ENCODE peak calls at places on chromosomes 7 and 10, in five cellular contexts. One of them, this sample, is unnamed. For H3K4me1, the result is how much of the 10 kb centered on the place peaks cover.

GRCh38 chr7:27187702-27188665 is 3.0 kb upstream of the HOXA11 start:
- DNase-seq in fibroblast of lung: no peak
- DNase-seq in lung: no peak
- DNase-seq in pancreas: peak
- DNase-seq in upper lobe of right lung: peak
- DNase-seq in this sample: peak

GRCh38 chr7:35424869-35425495 is 171.1 kb upstream of the TBX20 start:
- DNase-seq in upper lobe of right lung: peak
- DNase-seq in lung: no peak
- DNase-seq in pancreas: peak
- DNase-seq in fibroblast of lung: peak
- DNase-seq in this sample: peak

GRCh38 chr10:94315975-94316464 is 46.7 kb downstream of the NOC3L start:
- DNase-seq in pancreas: no peak
- DNase-seq in fibroblast of lung: peak
- DNase-seq in upper lobe of right lung: no peak
- DNase-seq in lung: no peak
- DNase-seq in this sample: no peak

GRCh38 chr7:98514211-98515150 is 102.6 kb upstream of the NPTX2 start:
- DNase-seq in fibroblast of lung: no peak
- DNase-seq in lung: no peak
- DNase-seq in upper lobe of right lung: peak
- DNase-seq in pancreas: no peak
- DNase-seq in this sample: no peak

GRCh38 chr7:45129906-45130305 is 18.4 kb upstream of the TBRG4 start:
- DNase-seq in pancreas: no peak
- DNase-seq in upper lobe of right lung: no peak
- DNase-seq in fibroblast of lung: no peak
- DNase-seq in lung: no peak
- DNase-seq in this sample: no peak

GRCh38 chr7:20737840-20738448 is 48.7 kb downstream of the SP8 start:
- DNase-seq in fibroblast of lung: no peak
- DNase-seq in lung: no peak
- DNase-seq in pancreas: no peak
- DNase-seq in upper lobe of right lung: no peak
- DNase-seq in this sample: no peak

GRCh38 chr10:86642499-86642898 is 11.8 kb upstream of the OPN4 start:
- DNase-seq in lung: no peak
- DNase-seq in upper lobe of right lung: no peak
- DNase-seq in fibroblast of lung: peak
- DNase-seq in pancreas: no peak
- DNase-seq in this sample: no peak

GRCh38 chr7:81112731-81113130 is 193.9 kb upstream of the SEMA3C start:
- DNase-seq in upper lobe of right lung: no peak
- DNase-seq in fibroblast of lung: no peak
- DNase-seq in lung: no peak
- DNase-seq in pancreas: no peak
- DNase-seq in this sample: no peak

GRCh38 chr7:158979635-158980351 is 123.4 kb downstream of the DYNC2I1 start:
- DNase-seq in upper lobe of right lung: no peak
- DNase-seq in fibroblast of lung: no peak
- DNase-seq in lung: no peak
- DNase-seq in pancreas: no peak
- DNase-seq in this sample: no peak

GRCh38 chr7:44291066-44291732 is 34.2 kb downstream of the CAMK2B start:
- DNase-seq in lung: peak
- DNase-seq in fibroblast of lung: peak
- DNase-seq in upper lobe of right lung: peak
- DNase-seq in pancreas: peak
- DNase-seq in this sample: peak

GRCh38 chr7:141193066-141193465 is 119.2 kb downstream of the TMEM178B start:
- DNase-seq in fibroblast of lung: no peak
- DNase-seq in pancreas: no peak
- DNase-seq in upper lobe of right lung: no peak
- DNase-seq in lung: no peak
- DNase-seq in this sample: no peak

GRCh38 chr7:145848691-145849090 is 267.9 kb upstream of the CNTNAP2 start:
- DNase-seq in pancreas: no peak
- DNase-seq in fibroblast of lung: no peak
- DNase-seq in upper lobe of right lung: no peak
- DNase-seq in lung: no peak
- DNase-seq in this sample: no peak

GRCh38 chr7:121048195-121048594 is 59.7 kb downstream of the CPED1 start:
- DNase-seq in pancreas: no peak
- DNase-seq in lung: no peak
- DNase-seq in fibroblast of lung: no peak
- DNase-seq in upper lobe of right lung: no peak
- DNase-seq in this sample: no peak

GRCh38 chr7:45020915-45021314 is 20.9 kb downstream of the CCM2 start:
- DNase-seq in upper lobe of right lung: peak
- DNase-seq in fibroblast of lung: no peak
- DNase-seq in lung: no peak
- DNase-seq in pancreas: no peak
- DNase-seq in this sample: peak

GRCh38 chr10:22633528-22633927 is 80.8 kb downstream of the PIP4K2A start:
- DNase-seq in upper lobe of right lung: no peak
- DNase-seq in lung: no peak
- DNase-seq in fibroblast of lung: no peak
- DNase-seq in pancreas: no peak
- DNase-seq in this sample: no peak

GRCh38 chr7:157658851-157659412 is 322.1 kb downstream of the DNAJB6 start:
- DNase-seq in upper lobe of right lung: no peak
- DNase-seq in lung: no peak
- DNase-seq in pancreas: no peak
- DNase-seq in fibroblast of lung: no peak
- DNase-seq in this sample: no peak

GRCh38 chr10:22765660-22766547 is 51.5 kb upstream of the PIP4K2A start:
- DNase-seq in upper lobe of right lung: no peak
- DNase-seq in fibroblast of lung: no peak
- DNase-seq in lung: no peak
- DNase-seq in pancreas: no peak
- DNase-seq in this sample: no peak

GRCh38 chr10:125035136-125035535 is 93.2 kb downstream of the ZRANB1 start:
- DNase-seq in lung: no peak
- DNase-seq in upper lobe of right lung: no peak
- DNase-seq in fibroblast of lung: peak
- DNase-seq in pancreas: no peak
- DNase-seq in this sample: no peak

GRCh38 chr10:107081644-107082043 is 82.9 kb downstream of the SORCS1 start:
- DNase-seq in pancreas: no peak
- DNase-seq in lung: no peak
- DNase-seq in upper lobe of right lung: no peak
- DNase-seq in fibroblast of lung: no peak
- DNase-seq in this sample: no peak

GRCh38 chr10:87925570-87925969 is 62.1 kb downstream of the PTEN start:
- DNase-seq in pancreas: no peak
- DNase-seq in fibroblast of lung: peak
- DNase-seq in lung: no peak
- DNase-seq in upper lobe of right lung: no peak
- DNase-seq in this sample: no peak

GRCh38 chr10:130858626-130859025 is 452.9 kb downstream of the TCERG1L start:
- DNase-seq in pancreas: no peak
- DNase-seq in upper lobe of right lung: no peak
- DNase-seq in fibroblast of lung: no peak
- DNase-seq in lung: no peak
- DNase-seq in this sample: no peak

GRCh38 chr7:7103343-7104313 is 78.7 kb upstream of the C1GALT1 start:
- DNase-seq in upper lobe of right lung: no peak
- DNase-seq in pancreas: peak
- DNase-seq in lung: no peak
- DNase-seq in fibroblast of lung: peak
- DNase-seq in this sample: no peak

GRCh38 chr7:147492621-147493020 is 1097.9 kb upstream of the C7orf33 start:
- DNase-seq in upper lobe of right lung: no peak
- DNase-seq in pancreas: no peak
- DNase-seq in fibroblast of lung: peak
- DNase-seq in lung: no peak
- DNase-seq in this sample: no peak

GRCh38 chr10:31479752-31480151 is 160.7 kb downstream of the ZEB1 start:
- DNase-seq in fibroblast of lung: peak
- DNase-seq in lung: no peak
- DNase-seq in upper lobe of right lung: no peak
- DNase-seq in pancreas: no peak
- DNase-seq in this sample: no peak

GRCh38 chr10:124661661-124662180 is 82.5 kb downstream of the FAM53B start:
- DNase-seq in upper lobe of right lung: no peak
- DNase-seq in fibroblast of lung: no peak
- DNase-seq in lung: no peak
- DNase-seq in pancreas: peak
- DNase-seq in this sample: no peak

GRCh38 chr7:110534241-110534931 is 556.5 kb upstream of the LRRN3 start:
- DNase-seq in upper lobe of right lung: no peak
- DNase-seq in fibroblast of lung: peak
- DNase-seq in pancreas: no peak
- DNase-seq in lung: no peak
- DNase-seq in this sample: no peak

GRCh38 chr10:8051851-8052257 is 2.6 kb upstream of the GATA3 start:
- DNase-seq in lung: no peak
- DNase-seq in upper lobe of right lung: no peak
- DNase-seq in fibroblast of lung: no peak
- DNase-seq in pancreas: no peak
- DNase-seq in this sample: peak

GRCh38 chr10:50550291-50550839 is 73.4 kb downstream of the SGMS1 start:
- DNase-seq in upper lobe of right lung: no peak
- DNase-seq in pancreas: no peak
- DNase-seq in lung: no peak
- DNase-seq in fibroblast of lung: peak
- DNase-seq in this sample: no peak

GRCh38 chr10:76278811-76279460 is 847.5 kb downstream of the LRMDA start:
- DNase-seq in upper lobe of right lung: no peak
- DNase-seq in pancreas: no peak
- DNase-seq in fibroblast of lung: peak
- DNase-seq in lung: no peak
- DNase-seq in this sample: no peak

GRCh38 chr7:70812511-70812910 is 319.4 kb upstream of the GALNT17 start:
- DNase-seq in lung: no peak
- DNase-seq in pancreas: no peak
- DNase-seq in fibroblast of lung: no peak
- DNase-seq in upper lobe of right lung: no peak
- DNase-seq in this sample: no peak

GRCh38 chr7:97126483-97127171 is 9.1 kb downstream of the SDHAF3 start:
- DNase-seq in lung: no peak
- DNase-seq in upper lobe of right lung: no peak
- DNase-seq in fibroblast of lung: no peak
- DNase-seq in pancreas: no peak
- DNase-seq in this sample: no peak

GRCh38 chr10:43362191-43362839 is 9.1 kb upstream of the FXYD4 start:
- DNase-seq in pancreas: peak
- DNase-seq in fibroblast of lung: peak
- DNase-seq in upper lobe of right lung: peak
- DNase-seq in lung: peak
- DNase-seq in this sample: peak

GRCh38 chr10:92366412-92367021 is 75.5 kb downstream of the MARCHF5 start:
- DNase-seq in pancreas: no peak
- DNase-seq in upper lobe of right lung: no peak
- DNase-seq in fibroblast of lung: no peak
- DNase-seq in lung: no peak
- DNase-seq in this sample: no peak
- TF ChIP-seq CTCF in pancreas: no peak
- TF ChIP-seq CTCF in upper lobe of right lung: no peak
- TF ChIP-seq CTCF in fibroblast of lung: no peak
- TF ChIP-seq CTCF in lung: no peak
- TF ChIP-seq CTCF in this sample: no peak

GRCh38 chr10:74925716-74926115 is 99.3 kb downstream of the KAT6B start:
- DNase-seq in fibroblast of lung: no peak
- DNase-seq in upper lobe of right lung: no peak
- DNase-seq in pancreas: no peak
- DNase-seq in lung: no peak
- DNase-seq in this sample: no peak

GRCh38 chr10:74923556-74923955 is 97.2 kb downstream of the KAT6B start:
- DNase-seq in upper lobe of right lung: peak
- DNase-seq in fibroblast of lung: no peak
- DNase-seq in lung: peak
- DNase-seq in pancreas: no peak
- DNase-seq in this sample: no peak

GRCh38 chr10:74924251-74924954 is 98.0 kb downstream of the KAT6B start:
- DNase-seq in pancreas: no peak
- DNase-seq in lung: no peak
- DNase-seq in fibroblast of lung: peak
- DNase-seq in upper lobe of right lung: no peak
- DNase-seq in this sample: no peak

GRCh38 chr10:74921744-74922143 is 95.3 kb downstream of the KAT6B start:
- DNase-seq in fibroblast of lung: peak
- DNase-seq in upper lobe of right lung: no peak
- DNase-seq in pancreas: no peak
- DNase-seq in lung: no peak
- DNase-seq in this sample: no peak

GRCh38 chr10:74922921-74923320 is 96.5 kb downstream of the KAT6B start:
- DNase-seq in pancreas: no peak
- DNase-seq in lung: no peak
- DNase-seq in upper lobe of right lung: no peak
- DNase-seq in fibroblast of lung: peak
- DNase-seq in this sample: no peak
- H3K4me1 ChIP-seq in pancreas: under half
- H3K4me1 ChIP-seq in lung: under half
- H3K4me1 ChIP-seq in upper lobe of right lung: half or more
- H3K4me1 ChIP-seq in fibroblast of lung: under half
- H3K4me1 ChIP-seq in this sample: under half

GRCh38 chr7:134589491-134589941 is 40.6 kb downstream of the AKR1B15 start:
- DNase-seq in pancreas: no peak
- DNase-seq in lung: no peak
- DNase-seq in fibroblast of lung: peak
- DNase-seq in upper lobe of right lung: no peak
- DNase-seq in this sample: no peak

GRCh38 chr7:134593530-134594392 is 44.9 kb downstream of the AKR1B15 start:
- DNase-seq in lung: peak
- DNase-seq in pancreas: no peak
- DNase-seq in upper lobe of right lung: no peak
- DNase-seq in fibroblast of lung: peak
- DNase-seq in this sample: peak

GRCh38 chr7:134599371-134599770 is 47.3 kb upstream of the BPGM start:
- DNase-seq in upper lobe of right lung: no peak
- DNase-seq in pancreas: no peak
- DNase-seq in fibroblast of lung: no peak
- DNase-seq in lung: no peak
- DNase-seq in this sample: no peak

GRCh38 chr7:134594877-134595276 is 46.0 kb downstream of the AKR1B15 start:
- DNase-seq in pancreas: no peak
- DNase-seq in fibroblast of lung: no peak
- DNase-seq in lung: no peak
- DNase-seq in upper lobe of right lung: no peak
- DNase-seq in this sample: no peak
- H3K4me3 ChIP-seq in pancreas: no peak
- H3K4me3 ChIP-seq in fibroblast of lung: no peak
- H3K4me3 ChIP-seq in lung: no peak
- H3K4me3 ChIP-seq in upper lobe of right lung: no peak
- H3K4me3 ChIP-seq in this sample: no peak

DNA sequence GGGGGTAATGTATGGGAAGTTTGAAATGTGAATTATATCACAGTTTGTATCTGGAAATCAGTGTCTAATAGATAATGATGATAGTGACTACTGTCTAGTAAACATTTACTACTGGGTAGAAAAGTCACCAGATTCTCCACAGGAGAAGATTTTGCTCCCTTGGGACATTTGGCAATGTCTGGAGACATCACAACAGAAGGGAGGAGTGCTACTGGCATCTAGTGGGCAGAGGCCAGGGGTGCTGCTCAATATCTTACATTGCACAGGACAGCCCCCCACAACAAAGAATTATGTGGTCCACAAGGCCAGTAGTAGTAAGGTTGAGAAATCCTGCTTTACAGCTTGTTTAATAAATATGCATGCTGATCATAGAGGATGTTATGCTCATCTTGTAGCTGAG is 92.3 kb upstream of the PRPS1L1 start:
- DNase-seq in upper lobe of right lung: no peak
- DNase-seq in lung: no peak
- DNase-seq in pancreas: no peak
- DNase-seq in fibroblast of lung: peak
- DNase-seq in this sample: no peak
- TF ChIP-seq CTCF in upper lobe of right lung: no peak
- TF ChIP-seq CTCF in lung: no peak
- TF ChIP-seq CTCF in pancreas: no peak
- TF ChIP-seq CTCF in fibroblast of lung: peak
- TF ChIP-seq CTCF in this sample: no peak